ENCODE peak calls at places on chromosomes 3 and 15, in six cellular contexts. One of them, this sample, is unnamed.

GRCh38 chr3:151439652-151440125 is 21.2 kb downstream of the IGSF10 start:
- DNase-seq in K562: peak; percentile 44
- DNase-seq in H1: no peak
- DNase-seq in GM12891: no peak
- DNase-seq in GM12878: no peak
- DNase-seq in HepG2: peak; percentile 49
- DNase-seq in this sample: no peak

GRCh38 chr15:77871838-77872371 is 205.6 kb downstream of the TBC1D2B start:
- DNase-seq in GM12891: no peak
- DNase-seq in HepG2: no peak
- DNase-seq in H1: no peak
- DNase-seq in K562: peak; percentile 43
- DNase-seq in GM12878: no peak
- DNase-seq in this sample: no peak

GRCh38 chr15:52217186-52217585 is 26.0 kb upstream of the GNB5 start:
- DNase-seq in GM12878: no peak
- DNase-seq in K562: peak; percentile 47
- DNase-seq in HepG2: no peak
- DNase-seq in H1: peak; percentile 27
- DNase-seq in GM12891: no peak
- DNase-seq in this sample: no peak

GRCh38 chr3:184597783-184598182 is 36.2 kb downstream of the EPHB3 start:
- DNase-seq in K562: no peak
- DNase-seq in H1: no peak
- DNase-seq in HepG2: no peak
- DNase-seq in GM12891: no peak
- DNase-seq in GM12878: no peak
- DNase-seq in this sample: no peak

GRCh38 chr3:51955175-51955892 is at the start of gene GPR62:
- DNase-seq in HepG2: no peak
- DNase-seq in GM12878: no peak
- DNase-seq in K562: no peak
- DNase-seq in H1: no peak
- DNase-seq in GM12891: no peak
- DNase-seq in this sample: no peak

GRCh38 chr3:76039431-76039830 is 254.1 kb upstream of the ZNF717 start:
- DNase-seq in HepG2: no peak
- DNase-seq in K562: no peak
- DNase-seq in GM12878: no peak
- DNase-seq in H1: no peak
- DNase-seq in GM12891: no peak
- DNase-seq in this sample: no peak

GRCh38 chr3:185823280-185824044 is 1.4 kb downstream of the IGF2BP2 start:
- DNase-seq in HepG2: no peak
- DNase-seq in GM12878: no peak
- DNase-seq in K562: peak; percentile 64
- DNase-seq in H1: no peak
- DNase-seq in GM12891: peak; percentile 26
- DNase-seq in this sample: peak; percentile 17

GRCh38 chr3:85567074-85567676 is 608.4 kb downstream of the CADM2 start:
- DNase-seq in K562: peak; percentile 29
- DNase-seq in GM12891: no peak
- DNase-seq in H1: no peak
- DNase-seq in HepG2: peak; percentile 38
- DNase-seq in GM12878: no peak
- DNase-seq in this sample: no peak

GRCh38 chr15:42650208-42651066 is 75.0 kb downstream of the STARD9 start:
- DNase-seq in HepG2: peak; percentile 63
- DNase-seq in K562: peak; percentile 71
- DNase-seq in GM12878: peak; percentile 64
- DNase-seq in GM12891: peak; percentile 32
- DNase-seq in H1: peak; percentile 13
- DNase-seq in this sample: peak; percentile 27

GRCh38 chr3:11146771-11147363 is 7.4 kb upstream of the HRH1 start:
- DNase-seq in GM12891: no peak
- DNase-seq in HepG2: no peak
- DNase-seq in H1: no peak
- DNase-seq in GM12878: no peak
- DNase-seq in K562: no peak
- DNase-seq in this sample: no peak

GRCh38 chr15:33234019-33234418 is 39.5 kb upstream of the FMN1 start:
- DNase-seq in H1: no peak
- DNase-seq in HepG2: peak; percentile 15
- DNase-seq in GM12891: no peak
- DNase-seq in GM12878: no peak
- DNase-seq in K562: peak; percentile 13
- DNase-seq in this sample: no peak

GRCh38 chr15:77982127-77982490 is 95.4 kb downstream of the TBC1D2B start:
- DNase-seq in K562: no peak
- DNase-seq in GM12878: no peak
- DNase-seq in GM12891: no peak
- DNase-seq in H1: no peak
- DNase-seq in HepG2: no peak
- DNase-seq in this sample: no peak

GRCh38 chr3:14265246-14265962 is 86.8 kb downstream of the LSM3 start:
- DNase-seq in K562: peak; percentile 74
- DNase-seq in GM12878: no peak
- DNase-seq in GM12891: no peak
- DNase-seq in HepG2: peak; percentile 27
- DNase-seq in H1: no peak
- DNase-seq in this sample: no peak

GRCh38 chr3:190699784-190700183 is 162.7 kb downstream of the GMNC start:
- DNase-seq in H1: no peak
- DNase-seq in K562: no peak
- DNase-seq in GM12891: no peak
- DNase-seq in HepG2: no peak
- DNase-seq in GM12878: no peak
- DNase-seq in this sample: no peak

GRCh38 chr15:100202309-100202943 is 139.3 kb downstream of the ADAMTS17 start:
- DNase-seq in GM12891: no peak
- DNase-seq in HepG2: no peak
- DNase-seq in GM12878: no peak
- DNase-seq in K562: no peak
- DNase-seq in H1: no peak
- DNase-seq in this sample: no peak

GRCh38 chr15:96331942-96332853 is 1.7 kb downstream of the NR2F2 start:
- DNase-seq in GM12891: no peak
- DNase-seq in H1: no peak
- DNase-seq in HepG2: no peak
- DNase-seq in K562: no peak
- DNase-seq in GM12878: no peak
- DNase-seq in this sample: no peak

GRCh38 chr3:102673271-102674115 is 238.7 kb downstream of the ZPLD1 start:
- DNase-seq in H1: peak; percentile 38
- DNase-seq in GM12878: peak; percentile 5
- DNase-seq in GM12891: peak; percentile 9
- DNase-seq in HepG2: peak; percentile 33
- DNase-seq in K562: peak; percentile 61
- DNase-seq in this sample: peak; percentile 20

GRCh38 chr3:184354121-184354728 is 7.2 kb downstream of the CLCN2 start:
- DNase-seq in HepG2: peak; percentile 18
- DNase-seq in K562: peak; percentile 78
- DNase-seq in GM12878: no peak
- DNase-seq in H1: no peak
- DNase-seq in GM12891: peak; percentile 71
- DNase-seq in this sample: peak; percentile 69

GRCh38 chr15:57158589-57158988 is 217.7 kb upstream of the CGNL1 start:
- DNase-seq in GM12891: no peak
- DNase-seq in H1: no peak
- DNase-seq in GM12878: no peak
- DNase-seq in HepG2: no peak
- DNase-seq in K562: no peak
- DNase-seq in this sample: no peak

DNA sequence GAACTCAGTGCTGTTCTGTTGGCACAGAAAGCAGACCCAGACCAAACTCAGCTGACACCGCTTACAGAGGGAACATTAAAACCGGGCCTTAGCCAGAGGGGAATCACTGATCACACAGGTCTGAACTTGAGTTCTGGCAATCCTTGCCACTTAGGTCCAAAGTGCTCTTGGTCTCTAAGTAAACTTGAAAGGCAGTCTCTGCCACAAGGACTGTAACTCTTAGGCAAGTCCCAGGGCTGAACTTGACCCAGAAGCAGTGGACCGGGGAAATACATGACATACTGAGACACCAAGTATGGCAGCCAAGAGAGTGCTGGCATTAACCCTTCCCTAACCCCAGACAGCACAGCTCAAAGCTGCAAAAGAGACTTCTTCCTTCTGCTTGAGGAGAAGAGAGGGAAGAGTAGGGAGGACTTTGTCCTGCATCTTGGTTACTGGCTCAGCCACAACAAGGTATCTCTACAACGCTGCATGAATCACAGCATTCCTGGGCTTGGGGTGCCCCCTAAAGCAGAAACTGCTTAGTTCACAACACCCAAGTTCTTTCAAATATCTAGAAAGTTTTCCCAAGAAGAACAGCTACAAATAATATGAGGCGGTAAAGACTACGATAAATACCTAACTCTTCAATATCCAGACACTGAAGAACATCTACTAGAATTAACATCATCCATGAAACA is 32.5 kb downstream of the NAALADL2 start:
- DNase-seq in GM12878: no peak
- DNase-seq in GM12891: no peak
- DNase-seq in H1: no peak
- DNase-seq in HepG2: no peak
- DNase-seq in K562: no peak
- DNase-seq in this sample: no peak
- TF ChIP-seq TAF1 in GM12878: no peak
- TF ChIP-seq TAF1 in GM12891: no peak
- TF ChIP-seq TAF1 in H1: no peak
- TF ChIP-seq TAF1 in HepG2: no peak
- TF ChIP-seq TAF1 in K562: no peak
- TF ChIP-seq TAF1 in this sample: no peak

GRCh38 chr15:66702770-66703539 is 919 bp downstream of the SMAD6 start:
- DNase-seq in K562: no peak
- DNase-seq in HepG2: no peak
- DNase-seq in GM12891: no peak
- DNase-seq in GM12878: no peak
- DNase-seq in H1: no peak
- DNase-seq in this sample: no peak

GRCh38 chr15:66700802-66701421 is 1.1 kb upstream of the SMAD6 start:
- DNase-seq in H1: peak; percentile 65
- DNase-seq in GM12891: peak; percentile 86
- DNase-seq in HepG2: peak; percentile 92
- DNase-seq in K562: peak; percentile 99
- DNase-seq in GM12878: no peak
- DNase-seq in this sample: peak; percentile 86

GRCh38 chr15:66703540-66703941 is 1.5 kb downstream of the SMAD6 start:
- DNase-seq in K562: no peak
- DNase-seq in H1: no peak
- DNase-seq in GM12891: peak; percentile 47
- DNase-seq in GM12878: no peak
- DNase-seq in HepG2: no peak
- DNase-seq in this sample: peak; percentile 47

GRCh38 chr15:66701422-66702034 is 508 bp upstream of the SMAD6 start:
- DNase-seq in HepG2: peak; percentile 42
- DNase-seq in GM12891: peak; percentile 53
- DNase-seq in GM12878: no peak
- DNase-seq in K562: no peak
- DNase-seq in H1: no peak
- DNase-seq in this sample: peak; percentile 51

DNA sequence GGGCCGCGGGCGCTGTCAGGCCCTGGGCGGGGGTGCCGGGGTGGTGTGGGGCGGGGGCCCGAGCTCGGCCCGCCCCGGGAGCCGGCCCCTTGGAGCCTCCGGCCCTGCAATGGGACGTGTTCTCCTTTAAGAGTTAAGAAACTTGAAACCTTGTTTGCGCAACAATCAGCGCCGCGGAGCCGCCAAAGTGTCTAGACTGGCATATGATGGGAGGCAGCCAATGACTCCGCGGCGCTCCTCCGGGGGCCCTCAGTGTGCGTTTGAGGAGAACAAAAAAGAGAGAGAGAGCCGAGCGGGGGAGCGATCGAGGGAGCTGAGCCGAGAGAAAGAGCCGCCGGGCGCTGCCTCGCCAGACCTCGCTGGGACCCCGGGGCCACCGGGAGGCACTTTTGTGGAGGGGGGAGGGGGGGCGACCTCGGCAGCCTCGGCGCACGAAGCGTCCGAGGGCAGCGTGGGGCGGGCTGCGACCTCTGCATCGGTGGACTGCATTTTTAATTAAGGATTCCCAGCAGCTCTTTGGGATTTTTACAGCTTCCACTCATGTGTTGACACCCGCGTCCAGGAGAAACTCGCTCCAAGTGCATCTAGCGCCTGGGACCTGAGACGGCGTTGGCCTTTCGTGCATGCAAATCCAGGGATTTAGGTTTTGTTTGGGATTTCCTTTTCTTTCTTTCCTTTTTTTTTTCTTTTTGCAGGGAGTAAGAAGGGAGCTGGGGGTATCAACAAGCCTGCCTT is at the start of gene SMAD6:
- DNase-seq in H1: peak; percentile 93
- DNase-seq in K562: peak; percentile 87
- DNase-seq in GM12878: no peak
- DNase-seq in HepG2: peak; percentile 98
- DNase-seq in GM12891: peak; percentile 62
- DNase-seq in this sample: peak; percentile 35
- TF ChIP-seq POLR2A in H1: peak; percentile 13
- TF ChIP-seq POLR2A in K562: no peak
- TF ChIP-seq POLR2A in GM12878: no peak
- TF ChIP-seq POLR2A in HepG2: peak; percentile 35
- TF ChIP-seq POLR2A in GM12891: no peak
- TF ChIP-seq POLR2A in this sample: no peak

DNA sequence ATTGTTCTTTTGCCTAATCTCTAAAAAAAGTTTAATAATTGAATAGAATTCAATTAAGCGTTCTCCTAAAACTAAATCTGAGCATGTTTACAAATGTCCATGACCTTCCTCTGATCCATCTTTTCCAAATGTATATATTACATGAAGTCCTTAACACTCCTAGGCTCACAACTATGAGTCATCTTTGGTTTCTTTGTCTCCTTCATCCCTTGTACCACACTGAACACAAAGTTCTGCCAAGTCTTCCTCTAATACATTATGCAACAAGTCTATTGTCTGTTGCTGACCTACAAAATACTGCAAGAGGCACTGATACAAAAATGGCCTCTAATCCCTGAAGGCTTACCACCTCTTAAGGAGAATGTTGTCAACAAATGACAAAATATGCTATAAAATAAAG is 550.2 kb downstream of the PYDC2 start:
- DNase-seq in H1: no peak
- DNase-seq in GM12891: no peak
- DNase-seq in HepG2: no peak
- DNase-seq in K562: no peak
- DNase-seq in GM12878: no peak
- DNase-seq in this sample: no peak
- TF ChIP-seq POLR2AphosphoS5 in H1: no peak
- TF ChIP-seq POLR2AphosphoS5 in GM12891: no peak
- TF ChIP-seq POLR2AphosphoS5 in HepG2: no peak
- TF ChIP-seq POLR2AphosphoS5 in K562: no peak
- TF ChIP-seq POLR2AphosphoS5 in GM12878: no peak
- TF ChIP-seq POLR2AphosphoS5 in this sample: no peak

DNA sequence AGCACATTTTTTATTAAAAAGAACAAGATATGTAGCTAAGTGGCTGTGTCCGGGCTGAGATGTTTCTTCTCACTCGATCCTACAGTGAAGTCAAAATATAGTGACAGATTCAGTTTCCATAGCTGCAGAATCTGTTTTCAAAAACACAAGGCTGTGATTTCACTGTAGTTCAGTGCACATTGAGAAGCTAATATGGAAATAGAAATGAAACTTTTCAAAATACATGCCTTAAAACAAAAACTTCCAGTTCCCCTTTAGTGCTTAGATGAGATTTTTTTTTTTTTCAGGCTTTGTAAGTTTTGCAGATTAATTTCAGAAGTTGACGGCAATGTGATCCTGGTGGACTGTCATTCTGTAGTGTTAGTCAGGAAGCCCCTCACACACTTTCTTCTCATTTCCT is 23.8 kb upstream of the TRAK1 start:
- DNase-seq in GM12878: peak; percentile 86
- DNase-seq in HepG2: no peak
- DNase-seq in H1: no peak
- DNase-seq in GM12891: peak; percentile 41
- DNase-seq in K562: no peak
- DNase-seq in this sample: peak; percentile 39
- TF ChIP-seq TAF1 in GM12878: no peak
- TF ChIP-seq TAF1 in HepG2: no peak
- TF ChIP-seq TAF1 in H1: no peak
- TF ChIP-seq TAF1 in GM12891: no peak
- TF ChIP-seq TAF1 in K562: no peak
- TF ChIP-seq TAF1 in this sample: no peak

This sample was measured in GM12892.